ENCODE peak calls at places on chromosomes 7 and 10, in eight cellular contexts. P is mammary epithelial cell; C is PC-9; E is astrocyte; M is CD4-positive, CD25-positive, alpha-beta regulatory T cell; G is CD8-positive, alpha-beta T cell; W is OCI-LY7; K is tibial nerve. N is an unnamed sample.

GRCh38 chr7:79287976-79288375 is 165.5 kb downstream of the MAGI2 start:
- DNase-seq in W (no peak), G (no peak), C (no peak), M (no peak), P (no peak), E (peak; percentile 23), K (no peak), N (no peak)

GRCh38 chr10:106713846-106714245 is 450.7 kb downstream of the SORCS1 start:
- DNase-seq in K (no peak), P (no peak), W (no peak), E (no peak), C (no peak), G (no peak), M (no peak), N (no peak)

GRCh38 chr7:159105845-159106614 is 38.6 kb downstream of the VIPR2 start:
- DNase-seq in M (no peak), P (no peak), W (no peak), K (no peak), C (no peak), E (no peak), G (no peak), N (no peak)

GRCh38 chr7:114630186-114630824 is 215.7 kb downstream of the FOXP2 start:
- DNase-seq in K (no peak), G (no peak), C (no peak), W (no peak), M (no peak), E (no peak), P (no peak), N (no peak)

GRCh38 chr10:121036431-121036830 is 185.3 kb downstream of the WDR11 start:
- DNase-seq in M (no peak), C (no peak), P (peak; percentile 29), W (no peak), K (no peak), G (no peak), E (no peak), N (no peak)

GRCh38 chr10:69912584-69912983 is 110.9 kb downstream of the COL13A1 start:
- DNase-seq in K (no peak), P (no peak), C (no peak), G (no peak), M (no peak), W (no peak), E (no peak), N (no peak)

GRCh38 chr10:78899996-78900714 is 168.6 kb upstream of the ZMIZ1 start:
- DNase-seq in M (no peak), P (no peak), W (no peak), E (no peak), K (peak; percentile 58), C (no peak), G (no peak), N (no peak)

GRCh38 chr10:101238732-101239105 is 9.5 kb upstream of the LBX1 start:
- DNase-seq in W (peak; percentile 11), C (no peak), K (no peak), G (no peak), E (no peak), M (no peak), P (no peak), N (no peak)

GRCh38 chr10:24483701-24484100 is 240.0 kb downstream of the ARHGAP21 start:
- DNase-seq in E (peak; percentile 51), C (peak; percentile 85), W (no peak), P (peak; percentile 99), M (no peak), G (no peak), K (no peak), N (peak; percentile 14)

GRCh38 chr10:64320448-64320847 is 799.2 kb downstream of the REEP3 start:
- DNase-seq in K (no peak), W (no peak), P (no peak), E (no peak), C (no peak), M (no peak), G (no peak), N (no peak)

GRCh38 chr7:128728608-128729007 is 10.6 kb upstream of the CALU start:
- DNase-seq in G (no peak), K (no peak), P (peak; percentile 79), W (no peak), C (no peak), M (no peak), E (peak; percentile 60), N (no peak)

GRCh38 chr10:100519321-100520051 is at the start of gene SEC31B:
- DNase-seq in K (no peak), E (no peak), W (no peak), C (no peak), G (no peak), M (no peak), P (no peak), N (no peak)

GRCh38 chr7:77455334-77455733 is 39.2 kb upstream of the GSAP start:
- DNase-seq in P (peak; percentile 65), W (no peak), E (peak; percentile 79), K (peak; percentile 21), M (no peak), C (peak; percentile 16), G (no peak), N (no peak)

GRCh38 chr10:29773675-29774091 is 138.9 kb upstream of the SVIL start:
- DNase-seq in M (no peak), G (no peak), E (no peak), C (no peak), W (no peak), K (no peak), P (no peak), N (no peak)

GRCh38 chr7:127214956-127215355 is 37.8 kb downstream of the GRM8 start:
- DNase-seq in M (no peak), P (no peak), E (no peak), W (no peak), G (no peak), C (no peak), K (no peak), N (no peak)

GRCh38 chr7:23277359-23277989 is 21.7 kb upstream of the MALSU1 start:
- DNase-seq in W (peak; percentile 82), C (peak; percentile 58), E (peak; percentile 43), M (peak; percentile 57), K (no peak), G (peak; percentile 37), P (peak; percentile 55), N (peak; percentile 50)

GRCh38 chr10:29896053-29896452 is 163.3 kb downstream of the JCAD start:
- DNase-seq in E (peak; percentile 68), P (no peak), G (no peak), C (no peak), M (no peak), W (no peak), K (no peak), N (no peak)

GRCh38 chr7:71488308-71488707 is 356.4 kb downstream of the GALNT17 start:
- DNase-seq in K (no peak), C (no peak), W (no peak), G (no peak), P (no peak), M (no peak), E (peak; percentile 64), N (no peak)

GRCh38 chr7:30752979-30753378 is 1.0 kb downstream of the INMT start:
- DNase-seq in E (peak; percentile 17), P (no peak), K (peak; percentile 83), M (no peak), W (no peak), C (no peak), G (no peak), N (no peak)

GRCh38 chr10:129951841-129952240 is 12.2 kb downstream of the EBF3 start:
- DNase-seq in G (no peak), W (no peak), P (no peak), C (no peak), K (no peak), M (no peak), E (no peak), N (no peak)
- H3K4me1 ChIP-seq in G (no peaks in the 10 kb centered on the region), W (no peaks in the 10 kb centered on the region), P (no peaks in the 10 kb centered on the region), C (no peaks in the 10 kb centered on the region), K (peaks cover 67% of the 10 kb centered on the region), M (no peaks in the 10 kb centered on the region), E (no peaks in the 10 kb centered on the region), N (no peaks in the 10 kb centered on the region)

GRCh38 chr10:43386549-43386948 is 15.1 kb downstream of the FXYD4 start:
- DNase-seq in W (no peak), C (no peak), K (no peak), P (no peak), G (no peak), E (no peak), M (no peak), N (no peak)

GRCh38 chr10:43385412-43386004 is 14.1 kb downstream of the FXYD4 start:
- DNase-seq in W (no peak), E (no peak), G (no peak), M (no peak), C (no peak), P (no peak), K (no peak), N (no peak)

GRCh38 chr10:43384252-43385221 is 13.1 kb downstream of the FXYD4 start:
- DNase-seq in P (no peak), G (no peak), M (no peak), E (no peak), W (no peak), K (no peak), C (no peak), N (no peak)

GRCh38 chr10:43387678-43388032 is 16.2 kb downstream of the FXYD4 start:
- DNase-seq in M (no peak), K (no peak), W (no peak), C (no peak), E (no peak), P (no peak), G (no peak), N (no peak)

GRCh38 chr10:43386981-43387677 is 15.7 kb downstream of the FXYD4 start:
- DNase-seq in G (no peak), K (no peak), C (no peak), P (no peak), M (no peak), E (no peak), W (no peak), N (no peak)
- H3K36me3 ChIP-seq in G (peaks cover 28% of the 10 kb centered on the region), K (peaks cover 78% of the 10 kb centered on the region), C (peaks cover 54% of the 10 kb centered on the region), P (peaks cover 47% of the 10 kb centered on the region), M (peaks cover 68% of the 10 kb centered on the region), E (peaks cover 44% of the 10 kb centered on the region), W (peaks cover 80% of the 10 kb centered on the region), N (peaks cover 70% of the 10 kb centered on the region)

DNA sequence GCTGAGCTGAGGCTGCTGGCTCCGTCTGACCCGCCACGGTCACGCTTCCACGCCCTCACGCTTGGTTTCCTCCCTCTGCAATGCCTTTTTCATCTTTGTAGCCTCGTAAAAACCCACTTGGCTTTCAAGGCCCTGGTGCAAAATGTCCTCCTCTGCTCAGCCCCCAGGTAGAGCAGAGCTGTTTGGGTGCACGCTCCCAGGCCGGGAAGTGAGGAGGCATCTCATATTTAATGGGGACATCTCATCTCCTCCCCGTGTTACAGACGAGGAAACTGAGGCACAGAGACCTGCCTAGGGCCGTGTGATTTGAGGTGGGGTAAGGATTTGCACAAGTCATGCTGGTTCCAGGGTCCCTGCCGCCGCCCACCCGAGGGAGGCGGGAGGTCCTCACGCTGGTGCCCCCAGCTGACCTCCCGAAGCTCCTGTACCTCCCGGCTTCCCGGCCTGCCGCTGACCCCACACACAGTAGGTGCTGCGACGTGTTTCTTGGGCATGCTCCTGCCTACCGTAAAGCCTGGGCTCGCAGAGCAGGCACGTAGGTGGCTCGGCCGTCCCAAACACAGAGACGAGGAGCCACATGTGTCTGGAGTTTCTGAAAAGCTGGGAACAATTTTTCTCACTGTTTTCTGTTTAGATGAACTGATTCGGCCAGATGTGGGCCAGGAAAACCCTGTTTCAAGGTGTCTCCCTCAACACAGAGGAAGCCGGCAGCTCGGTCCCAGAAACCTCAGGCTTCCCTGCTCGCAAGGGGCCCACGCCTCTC is 11.5 kb downstream of the FOXL3 start:
- DNase-seq in C (no peak), G (no peak), K (no peak), W (no peak), P (no peak), M (no peak), E (no peak), N (no peak)
- H3K4me3 ChIP-seq in C (no peak overlapping the region), G (no peak overlapping the region), K (no peak overlapping the region), W (no peak overlapping the region), P (no peak overlapping the region), M (no peak overlapping the region), E (no peak overlapping the region), N (no peak overlapping the region)

GRCh38 chr7:26337232-26337865 is 45.7 kb downstream of the SNX10 start:
- DNase-seq in W (peak; percentile 56), M (no peak), E (no peak), K (no peak), G (no peak), P (no peak), C (no peak), N (no peak)
- H3K4me1 ChIP-seq in W (peaks cover 43% of the 10 kb centered on the region), M (peaks cover 5% of the 10 kb centered on the region), E (no peaks in the 10 kb centered on the region), K (no peaks in the 10 kb centered on the region), G (peaks cover 5% of the 10 kb centered on the region), P (no peaks in the 10 kb centered on the region), C (no peaks in the 10 kb centered on the region), N (no peaks in the 10 kb centered on the region)